ENCODE peak calls at places on chromosomes 1 and 21, in four cellular contexts. Z, U, E and O are unnamed samples.

GRCh38 chr1:6724517-6725141 is 23.0 kb upstream of the DNAJC11 start:
- DNase-seq in Z (no peak), U (no peak), E (peak), O (peak)

GRCh38 chr1:68442006-68442405 is 7.7 kb downstream of the RPE65 start:
- DNase-seq in Z (no peak), U (no peak), E (no peak), O (no peak)

GRCh38 chr1:234727018-234727757 is 117.2 kb upstream of the IRF2BP2 start:
- DNase-seq in Z (peak), U (no peak), E (no peak), O (no peak)

GRCh38 chr1:224524679-224525078 is 90.1 kb upstream of the WDR26 start:
- DNase-seq in Z (no peak), U (no peak), E (peak), O (no peak)

GRCh38 chr1:67019600-67020136 is 34.3 kb downstream of the SLC35D1 start:
- DNase-seq in Z (no peak), U (no peak), E (peak), O (no peak)

GRCh38 chr21:46060596-46061061 is 37.3 kb upstream of the COL6A2 start:
- DNase-seq in Z (no peak), U (peak), E (peak), O (no peak)

GRCh38 chr21:44485254-44485793 is 30.0 kb downstream of the LRRC3 start:
- DNase-seq in Z (peak), U (no peak), E (no peak), O (no peak)

GRCh38 chr21:39852726-39853510 is 14.3 kb upstream of the PCP4 start:
- DNase-seq in Z (no peak), U (no peak), E (no peak), O (no peak)

GRCh38 chr1:113040041-113040440 is 33.0 kb upstream of the LRIG2 start:
- DNase-seq in Z (no peak), U (no peak), E (no peak), O (no peak)

GRCh38 chr21:45478115-45478801 is 64.0 kb downstream of the SLC19A1 start:
- DNase-seq in Z (peak), U (no peak), E (peak), O (peak)

GRCh38 chr1:207818971-207819451 is 67.2 kb downstream of the CD46 start:
- DNase-seq in Z (no peak), U (no peak), E (peak), O (no peak)

GRCh38 chr21:45792682-45793383 is 149.3 kb downstream of the PCBP3 start:
- DNase-seq in Z (no peak), U (no peak), E (no peak), O (no peak)

GRCh38 chr1:1797731-1798341 is 19.6 kb upstream of the NADK start:
- DNase-seq in Z (no peak), U (no peak), E (no peak), O (no peak)

GRCh38 chr1:100249155-100249536 is 488 bp downstream of the DBT start:
- DNase-seq in Z (peak), U (no peak), E (peak), O (no peak)

GRCh38 chr1:232589809-232590741 is 39.9 kb downstream of the SIPA1L2 start:
- DNase-seq in Z (no peak), U (no peak), E (peak), O (no peak)

GRCh38 chr1:247105966-247106365 is 1.8 kb upstream of the ZNF669 start:
- DNase-seq in Z (no peak), U (no peak), E (no peak), O (no peak)

GRCh38 chr1:30615076-30615795 is 108.1 kb downstream of the MATN1 start:
- DNase-seq in Z (no peak), U (no peak), E (no peak), O (no peak)

GRCh38 chr1:25748531-25749205 is 51.3 kb upstream of the SELENON start:
- DNase-seq in Z (no peak), U (no peak), E (no peak), O (no peak)

GRCh38 chr1:47940321-47940720 is 56.9 kb downstream of the TRABD2B start:
- DNase-seq in Z (no peak), U (no peak), E (peak), O (no peak)

GRCh38 chr21:43603641-43604504 is 55.4 kb downstream of the HSF2BP start:
- DNase-seq in Z (peak), U (no peak), E (peak), O (no peak)

GRCh38 chr1:156407344-156407743 is 38.3 kb downstream of the RHBG start:
- DNase-seq in Z (no peak), U (no peak), E (no peak), O (no peak)

GRCh38 chr1:42003433-42003832 is 84.7 kb upstream of the HIVEP3 start:
- DNase-seq in Z (no peak), U (no peak), E (no peak), O (no peak)

GRCh38 chr1:177830531-177830930 is 139.3 kb downstream of the SEC16B start:
- DNase-seq in Z (no peak), U (no peak), E (no peak), O (no peak)

GRCh38 chr1:14476170-14476955 is 122.1 kb upstream of the KAZN start:
- DNase-seq in Z (no peak), U (no peak), E (peak), O (no peak)

GRCh38 chr1:164740021-164740526 is 181.1 kb downstream of the PBX1 start:
- DNase-seq in Z (no peak), U (no peak), E (no peak), O (no peak)

GRCh38 chr1:27536767-27537166 is 46.8 kb upstream of the WASF2 start:
- DNase-seq in Z (no peak), U (peak), E (peak), O (no peak)

GRCh38 chr1:228392111-228392936 is 14.3 kb downstream of the TRIM11 start:
- DNase-seq in Z (no peak), U (peak), E (peak), O (no peak)

GRCh38 chr1:22967833-22968232 is 4.8 kb downstream of the LACTBL1 start:
- DNase-seq in Z (no peak), U (no peak), E (no peak), O (no peak)